ENCODE peak calls at places on chromosomes 4 and X, in six cellular contexts. H is HCT116, D is neural progenitor cell, P is GM23248, B is hepatocyte, E is PC-3. A is an unnamed sample.

GRCh38 chr4:100935090-100935489 is 412.2 kb downstream of the PPP3CA start:
- DNase-seq in D (no peak), H (peak), E (peak), B (no peak), P (peak), A (peak)

GRCh38 chr4:83644677-83645639 is 109.0 kb downstream of the GPAT3 start:
- DNase-seq in B (peak), H (peak), D (peak), E (peak), P (peak), A (peak)

GRCh38 chr4:55397024-55397520 is 1.3 kb downstream of the TMEM165 start:
- DNase-seq in P (peak), E (peak), B (peak), H (no peak), D (no peak), A (no peak)

GRCh38 chr4:77003400-77003799 is 53.8 kb downstream of the SEPTIN11 start:
- DNase-seq in P (no peak), H (no peak), E (no peak), B (no peak), D (no peak), A (no peak)

GRCh38 chrX:136764206-136764605 is 16.5 kb downstream of the ARHGEF6 start:
- DNase-seq in E (no peak), B (no peak), D (no peak), H (no peak), P (no peak), A (no peak)

GRCh38 chrX:13169688-13170087 is 125.3 kb upstream of the FAM9C start:
- DNase-seq in D (no peak), P (no peak), E (no peak), H (no peak), B (no peak), A (no peak)

GRCh38 chrX:110425222-110425621 is 66.6 kb downstream of the RTL9 start:
- DNase-seq in P (no peak), D (no peak), E (no peak), B (no peak), H (no peak), A (peak)

GRCh38 chr4:35970366-35970960 is 273.9 kb downstream of the ARAP2 start:
- DNase-seq in P (no peak), H (no peak), B (no peak), D (no peak), E (no peak), A (no peak)

GRCh38 chrX:39859991-39860861 is 237.5 kb downstream of the BCOR start:
- DNase-seq in D (peak), E (peak), P (peak), H (peak), B (peak), A (peak)

GRCh38 chr4:186606593-186606992 is 51.2 kb upstream of the MTNR1A start:
- DNase-seq in B (peak), D (peak), H (no peak), P (no peak), E (peak), A (no peak)

GRCh38 chr4:16055454-16055853 is 28.4 kb downstream of the PROM1 start:
- DNase-seq in E (no peak), D (no peak), H (no peak), B (no peak), P (no peak), A (no peak)

GRCh38 chrX:72258174-72258573 is 18.9 kb downstream of the RPS4X start:
- DNase-seq in E (peak), B (peak), D (no peak), H (no peak), P (peak), A (no peak)

GRCh38 chrX:51922561-51922960 is 29.1 kb downstream of the MAGED1 start:
- DNase-seq in B (no peak), P (no peak), E (no peak), D (peak), H (no peak), A (no peak)

GRCh38 chr4:154589296-154590197 is 995 bp downstream of the FGA start:
- DNase-seq in H (no peak), E (no peak), P (no peak), B (no peak), D (no peak), A (no peak)

GRCh38 chr4:147732516-147733193 is 767 bp downstream of the ARHGAP10 start:
- DNase-seq in P (peak), E (peak), B (peak), D (peak), H (no peak), A (peak)

GRCh38 chr4:147731611-147732515 is at the start of gene ARHGAP10:
- DNase-seq in H (no peak), E (peak), B (peak), P (peak), D (peak), A (peak)

GRCh38 chr4:147727476-147728028 is 4.3 kb upstream of the ARHGAP10 start:
- DNase-seq in D (no peak), P (peak), B (no peak), H (no peak), E (peak), A (no peak)

GRCh38 chr4:147733614-147734344 is 1.9 kb downstream of the ARHGAP10 start:
- DNase-seq in H (no peak), B (no peak), D (peak), E (peak), P (peak), A (no peak)

DNA sequence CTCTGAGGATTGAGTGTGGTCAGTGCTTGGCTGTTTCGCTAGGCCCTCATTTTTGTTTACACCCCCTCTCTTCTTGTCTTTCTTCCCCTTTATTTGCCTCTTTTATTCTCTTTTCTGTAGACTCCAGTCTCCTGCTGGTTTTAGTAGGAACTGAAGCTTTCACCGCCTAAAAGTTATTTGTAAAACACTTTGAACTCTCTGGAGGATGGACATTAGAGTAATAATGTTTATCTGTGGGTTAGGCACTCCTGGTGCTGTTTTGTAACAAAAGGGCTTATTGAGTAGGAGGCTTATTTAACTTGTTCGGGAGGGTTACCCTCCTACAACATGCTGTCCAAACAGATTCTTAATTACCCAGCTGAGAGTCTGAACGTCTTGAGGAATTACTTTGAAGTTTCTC is 1.6 kb upstream of the ARHGAP10 start:
- DNase-seq in E (peak), H (no peak), B (no peak), D (peak), P (peak), A (peak)
- TF ChIP-seq EZH2phosphoT487 in E (no peak), H (no peak), B (no peak), D (no peak), P (no peak), A (no peak)

GRCh38 chr4:95549246-95550138 is 719 bp upstream of the UNC5C start:
- DNase-seq in P (peak), E (no peak), B (peak), H (no peak), D (peak), A (peak)
- TF ChIP-seq EZH2 in P (peak), E (no peak), B (peak), H (no peak), D (peak), A (peak)

DNA sequence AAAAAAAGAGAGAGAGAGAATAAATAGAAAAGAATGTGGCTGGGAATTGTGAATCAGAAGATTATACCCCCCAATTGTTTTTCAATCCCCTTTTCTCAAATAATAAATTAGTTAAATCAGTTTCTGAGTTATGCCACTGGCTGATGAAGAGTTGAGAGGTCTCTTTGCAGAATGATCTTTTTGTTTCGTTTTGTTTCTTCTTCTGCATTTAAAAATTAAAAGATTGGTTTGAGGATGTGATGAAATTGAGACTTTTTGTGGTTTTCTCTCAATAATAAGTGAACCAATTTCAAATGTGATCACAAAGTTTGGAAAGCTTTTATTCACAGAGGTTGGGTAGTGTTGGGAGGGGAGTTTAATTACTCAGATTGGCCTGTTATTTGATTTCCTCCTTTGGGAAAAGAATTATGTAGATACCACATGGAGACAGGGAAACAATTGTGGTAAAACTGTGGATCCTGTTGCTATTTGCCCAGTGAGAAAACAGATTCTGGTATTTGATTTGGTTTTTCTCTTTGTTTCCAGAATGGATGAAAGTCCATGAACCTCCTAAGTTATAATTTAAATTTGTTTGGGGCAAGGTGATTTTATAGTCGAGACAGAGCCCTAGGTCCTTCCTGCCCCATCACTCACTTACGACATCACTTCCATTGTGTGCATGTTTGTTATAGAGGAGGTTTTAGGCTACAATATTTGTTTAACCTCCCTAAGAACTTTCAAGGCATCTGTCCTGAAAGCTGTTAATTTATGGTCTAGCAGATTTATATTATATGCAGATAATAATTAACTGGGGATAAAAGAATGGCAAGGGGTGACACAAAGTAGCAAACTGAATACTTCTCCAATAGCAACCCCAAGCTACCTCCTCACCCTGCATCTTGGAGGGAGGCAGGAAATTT is 92.0 kb upstream of the BMPR1B start:
- DNase-seq in D (no peak), B (no peak), H (no peak), P (no peak), E (no peak), A (no peak)
- H3K4me3 ChIP-seq in D (no peak), B (no peak), H (no peak), P (no peak), E (no peak), A (no peak)

DNA sequence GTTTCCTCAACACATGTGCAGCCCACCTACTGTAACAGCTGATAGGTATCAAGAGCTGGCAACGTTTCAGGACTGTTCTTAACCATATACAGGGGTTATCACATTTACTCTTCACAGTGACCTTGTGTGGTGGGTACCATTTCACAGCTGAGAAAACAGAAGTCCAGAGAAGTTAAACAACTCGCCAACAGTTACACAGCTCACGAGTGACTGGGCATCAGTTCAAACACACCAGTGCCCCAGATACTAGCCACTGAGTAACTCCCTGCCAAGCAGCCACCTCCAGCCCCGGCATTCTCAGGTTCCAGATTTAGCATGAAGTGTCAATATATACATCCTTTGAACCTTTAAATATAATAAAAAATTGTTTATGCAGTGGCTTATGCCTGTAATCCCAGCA is 7.4 kb downstream of the GPR143 start:
- DNase-seq in P (no peak), D (no peak), H (no peak), E (no peak), B (no peak), A (no peak)
- TF ChIP-seq EZH2phosphoT487 in P (no peak), D (no peak), H (no peak), E (no peak), B (no peak), A (no peak)